ENCODE peak calls at places on chromosomes 6 and 20, in seven cellular contexts. Z is HepG2, U is GM12892, D is K562, C is SK-N-SH, Q is H1, M is GM12878. P is an unnamed sample.

GRCh38 chr6:168100011-168100802 is 21.2 kb upstream of the FRMD1 start:
- DNase-seq in C (peak), Q (no peak), U (no peak), D (no peak), M (no peak), Z (no peak), P (no peak)

GRCh38 chr20:44730441-44730840 is 15.2 kb upstream of the KCNK15 start:
- DNase-seq in D (no peak), C (no peak), Q (no peak), M (no peak), U (no peak), Z (no peak), P (no peak)

GRCh38 chr20:5844063-5844681 is 94.0 kb downstream of the SHLD1 start:
- DNase-seq in M (peak), Z (peak), D (peak), C (no peak), U (peak), Q (no peak), P (peak)

GRCh38 chr20:5127204-5127858 is 523 bp downstream of the CDS2 start:
- DNase-seq in Q (peak), M (peak), D (peak), C (peak), Z (peak), U (peak), P (peak)

GRCh38 chr6:114100421-114100820 is 129.5 kb upstream of the HDAC2 start:
- DNase-seq in M (no peak), U (no peak), Q (no peak), Z (no peak), D (no peak), C (no peak), P (no peak)

GRCh38 chr6:45808917-45809316 is 206.7 kb downstream of the CLIC5 start:
- DNase-seq in U (no peak), M (no peak), C (no peak), Q (no peak), D (no peak), Z (no peak), P (no peak)

GRCh38 chr6:39182604-39183003 is 46.7 kb downstream of the KCNK5 start:
- DNase-seq in Q (no peak), U (no peak), D (no peak), C (no peak), M (no peak), Z (no peak), P (no peak)

GRCh38 chr6:36131517-36132220 is 1.4 kb downstream of the MAPK13 start:
- DNase-seq in M (peak), D (peak), Z (peak), U (peak), Q (no peak), C (peak), P (peak)

GRCh38 chr20:63290677-63291472 is 2.1 kb upstream of the COL20A1 start:
- DNase-seq in D (peak), Z (peak), C (peak), U (peak), Q (peak), M (no peak), P (peak)

GRCh38 chr6:5471044-5471443 is 209.7 kb downstream of the FARS2 start:
- DNase-seq in Z (peak), U (peak), C (peak), M (peak), D (peak), Q (no peak), P (peak)

GRCh38 chr6:142192343-142192742 is 45.3 kb downstream of the VTA1 start:
- DNase-seq in D (no peak), M (no peak), Z (no peak), C (no peak), U (no peak), Q (no peak), P (no peak)

GRCh38 chr6:122289721-122290501 is 109.5 kb upstream of the HSF2 start:
- DNase-seq in D (peak), M (no peak), C (peak), Z (peak), Q (no peak), U (no peak), P (no peak)

GRCh38 chr20:33246077-33246476 is 10.3 kb downstream of the BPIFA1 start:
- DNase-seq in M (no peak), Q (no peak), Z (no peak), C (no peak), U (no peak), D (no peak), P (no peak)

GRCh38 chr20:33239418-33239817 is 3.6 kb downstream of the BPIFA1 start:
- DNase-seq in D (no peak), Q (no peak), M (no peak), C (no peak), Z (no peak), U (no peak), P (no peak)

GRCh38 chr20:33240923-33241322 is 5.1 kb downstream of the BPIFA1 start:
- DNase-seq in C (no peak), Q (no peak), Z (no peak), M (no peak), U (no peak), D (no peak), P (no peak)

GRCh38 chr20:33239979-33240736 is 4.4 kb downstream of the BPIFA1 start:
- DNase-seq in Z (no peak), U (no peak), C (no peak), D (no peak), M (no peak), Q (no peak), P (no peak)

DNA sequence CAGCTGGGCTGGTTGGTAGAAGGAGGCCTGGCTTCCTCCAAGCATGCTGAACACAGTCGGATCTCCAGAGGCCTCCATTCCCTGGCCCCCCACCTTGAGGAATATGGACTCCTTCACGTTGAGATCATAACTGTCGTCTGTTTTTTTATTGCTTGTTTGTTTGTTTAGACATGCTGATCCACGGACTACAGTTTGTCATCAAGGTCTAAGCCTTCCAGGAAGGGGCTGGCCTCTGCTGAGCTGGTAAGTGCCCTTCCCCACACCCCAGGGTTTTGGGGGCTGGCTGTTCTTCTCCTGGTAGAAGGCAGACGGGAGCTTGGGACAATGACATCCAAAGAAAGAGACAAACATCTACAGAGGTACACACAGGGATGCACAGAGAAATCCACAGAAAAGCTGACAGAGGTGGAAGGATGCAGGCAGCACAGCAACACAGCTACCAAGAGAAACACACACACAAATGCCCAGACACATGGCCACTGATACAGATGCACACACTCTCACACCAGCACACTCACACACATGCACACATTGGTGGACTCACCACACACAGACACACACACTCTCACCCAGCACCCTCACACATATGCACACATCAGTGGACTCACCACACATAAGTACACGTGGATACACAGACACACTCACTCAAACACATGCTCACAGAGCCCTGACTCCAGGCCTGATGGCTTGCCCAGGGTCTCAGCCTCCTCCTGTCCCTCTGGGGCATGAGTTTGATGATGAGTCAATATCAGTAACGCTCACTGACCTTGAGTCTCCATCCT is 6.7 kb downstream of the BPIFA1 start:
- DNase-seq in Q (no peak), D (no peak), Z (no peak), M (no peak), C (no peak), U (no peak), P (no peak)
- TF ChIP-seq TAF1 in Q (no peak), D (no peak), Z (no peak), M (no peak), C (no peak), U (no peak), P (no peak)

GRCh38 chr6:25698631-25699030 is 46.6 kb downstream of the SCGN start:
- DNase-seq in U (no peak), Q (no peak), D (peak), C (no peak), Z (no peak), M (no peak), P (no peak)
- TF ChIP-seq TAF1 in U (no peak), Q (no peak), D (no peak), C (no peak), Z (no peak), M (no peak), P (no peak)

DNA sequence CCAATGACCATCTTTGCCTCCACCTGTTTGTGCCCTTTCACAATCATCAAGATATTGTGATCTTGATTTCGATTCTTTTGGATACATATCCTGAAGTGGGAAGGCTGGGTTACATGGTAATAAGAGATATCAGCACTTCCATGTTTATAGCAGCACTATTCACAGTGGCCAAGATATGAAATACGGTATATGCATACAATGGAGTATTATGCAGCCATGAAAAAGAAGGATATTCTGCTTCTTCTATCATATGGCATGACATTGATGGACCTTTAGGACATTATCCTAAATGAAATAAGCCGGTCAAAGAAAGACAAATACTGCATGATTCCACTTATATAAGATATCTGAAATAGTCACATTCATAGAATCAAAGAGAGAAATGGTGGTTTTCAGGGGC is 144.0 kb downstream of the CCDC170 start:
- DNase-seq in M (no peak), U (no peak), D (no peak), C (no peak), Z (no peak), Q (no peak), P (no peak)
- TF ChIP-seq TAF1 in M (no peak), U (no peak), D (no peak), C (no peak), Z (no peak), Q (no peak), P (no peak)

DNA sequence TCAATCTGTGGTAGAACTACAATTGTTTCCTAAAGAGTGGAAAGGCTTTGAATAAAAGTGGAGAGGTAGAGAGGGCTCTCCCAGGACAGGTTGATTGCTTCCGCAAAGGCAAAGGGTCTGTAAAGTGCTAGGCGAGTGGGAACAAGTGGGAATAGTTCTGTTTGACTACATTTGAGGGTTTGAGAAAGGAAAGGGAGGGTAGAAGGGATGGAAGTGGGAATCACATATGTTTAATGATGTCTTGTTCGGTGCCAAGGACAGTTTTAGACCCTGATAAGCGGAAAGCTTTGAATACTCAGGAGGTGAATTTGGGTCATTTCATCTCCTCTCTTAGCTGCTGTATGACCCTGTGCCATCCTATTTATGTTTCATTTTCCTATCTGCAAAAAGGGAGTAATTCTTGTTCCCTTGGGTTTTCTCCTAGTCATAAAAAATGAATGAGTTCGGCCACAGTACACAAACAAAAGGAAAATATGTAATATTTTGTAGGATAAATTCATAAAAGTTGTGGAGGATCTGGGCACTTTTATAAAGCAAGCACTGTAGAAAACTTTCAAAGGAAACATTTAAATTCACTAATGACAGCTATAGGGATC is 1.7 kb upstream of the PIM1 start:
- DNase-seq in U (no peak), C (no peak), Q (no peak), M (no peak), D (no peak), Z (no peak), P (no peak)
- TF ChIP-seq TAF1 in U (no peak), C (no peak), Q (no peak), M (no peak), D (no peak), Z (no peak), P (no peak)

P was measured in GM12891.